ENCODE peak calls at places on chromosomes 11 and 22, in four cellular contexts. One of them, this sample, is unnamed.

GRCh38 chr11:87739766-87740165 is 435.5 kb downstream of the RAB38 start:
- DNase-seq in WERI-Rb-1: no peak
- DNase-seq in endodermal cell: no peak
- DNase-seq in cardiac muscle cell: no peak
- DNase-seq in this sample: no peak

GRCh38 chr11:64206457-64207246 is at the start of gene FERMT3:
- DNase-seq in endodermal cell: no peak
- DNase-seq in cardiac muscle cell: no peak
- DNase-seq in WERI-Rb-1: no peak
- DNase-seq in this sample: no peak

GRCh38 chr22:46124383-46125144 is 25.8 kb upstream of the PPARA start:
- DNase-seq in WERI-Rb-1: no peak
- DNase-seq in cardiac muscle cell: no peak
- DNase-seq in endodermal cell: no peak
- DNase-seq in this sample: no peak

GRCh38 chr11:12110714-12111481 is 508 bp downstream of the MICAL2 start:
- DNase-seq in WERI-Rb-1: no peak
- DNase-seq in endodermal cell: peak; percentile 81
- DNase-seq in cardiac muscle cell: no peak
- DNase-seq in this sample: no peak

GRCh38 chr11:1410366-1411291 is 20.9 kb downstream of the BRSK2 start:
- DNase-seq in cardiac muscle cell: no peak
- DNase-seq in endodermal cell: no peak
- DNase-seq in WERI-Rb-1: no peak
- DNase-seq in this sample: no peak

GRCh38 chr11:123103326-123103980 is 41.5 kb upstream of the HSPA8 start:
- DNase-seq in endodermal cell: peak; percentile 73
- DNase-seq in WERI-Rb-1: peak; percentile 36
- DNase-seq in cardiac muscle cell: peak; percentile 80
- DNase-seq in this sample: no peak

GRCh38 chr11:71323876-71324526 is 71.6 kb upstream of the SHANK2 start:
- DNase-seq in cardiac muscle cell: no peak
- DNase-seq in WERI-Rb-1: no peak
- DNase-seq in endodermal cell: no peak
- DNase-seq in this sample: no peak

GRCh38 chr22:42805998-42806481 is 51.0 kb downstream of the ARFGAP3 start:
- DNase-seq in cardiac muscle cell: no peak
- DNase-seq in endodermal cell: no peak
- DNase-seq in WERI-Rb-1: no peak
- DNase-seq in this sample: no peak

GRCh38 chr11:70087446-70088167 is 9.5 kb downstream of the ANO1 start:
- DNase-seq in endodermal cell: peak; percentile 77
- DNase-seq in cardiac muscle cell: no peak
- DNase-seq in WERI-Rb-1: peak; percentile 48
- DNase-seq in this sample: no peak

GRCh38 chr11:131468565-131468964 is 98.2 kb downstream of the NTM start:
- DNase-seq in WERI-Rb-1: no peak
- DNase-seq in cardiac muscle cell: peak; percentile 18
- DNase-seq in endodermal cell: no peak
- DNase-seq in this sample: no peak

GRCh38 chr11:36037031-36037430 is 93.2 kb downstream of the LDLRAD3 start:
- DNase-seq in endodermal cell: no peak
- DNase-seq in WERI-Rb-1: no peak
- DNase-seq in cardiac muscle cell: peak; percentile 70
- DNase-seq in this sample: no peak

GRCh38 chr11:46055371-46055770 is 65.9 kb downstream of the PHF21A start:
- DNase-seq in cardiac muscle cell: peak; percentile 23
- DNase-seq in endodermal cell: no peak
- DNase-seq in WERI-Rb-1: no peak
- DNase-seq in this sample: no peak

GRCh38 chr11:72704028-72704782 is 30.0 kb upstream of the PDE2A start:
- DNase-seq in endodermal cell: peak; percentile 73
- DNase-seq in cardiac muscle cell: no peak
- DNase-seq in WERI-Rb-1: no peak
- DNase-seq in this sample: no peak

GRCh38 chr11:43825217-43825816 is 55.3 kb upstream of the ALKBH3 start:
- DNase-seq in WERI-Rb-1: peak; percentile 28
- DNase-seq in cardiac muscle cell: peak; percentile 46
- DNase-seq in endodermal cell: peak; percentile 54
- DNase-seq in this sample: no peak

GRCh38 chr22:45600791-45601730 is 70.6 kb upstream of the ATXN10 start:
- DNase-seq in cardiac muscle cell: peak; percentile 51
- DNase-seq in WERI-Rb-1: no peak
- DNase-seq in endodermal cell: no peak
- DNase-seq in this sample: no peak

GRCh38 chr22:22125579-22126468 is 118.8 kb upstream of the VPREB1 start:
- DNase-seq in endodermal cell: no peak
- DNase-seq in cardiac muscle cell: no peak
- DNase-seq in WERI-Rb-1: no peak
- DNase-seq in this sample: no peak

GRCh38 chr11:67604815-67605214 is 1.9 kb upstream of the NDUFV1 start:
- DNase-seq in cardiac muscle cell: no peak
- DNase-seq in WERI-Rb-1: no peak
- DNase-seq in endodermal cell: peak; percentile 35
- DNase-seq in this sample: no peak

GRCh38 chr22:41048791-41049717 is 43.3 kb upstream of the EP300 start:
- DNase-seq in cardiac muscle cell: peak; percentile 92
- DNase-seq in endodermal cell: peak; percentile 86
- DNase-seq in WERI-Rb-1: peak; percentile 95
- DNase-seq in this sample: peak; percentile 21

GRCh38 chr11:68551777-68552176 is 91.2 kb downstream of the PPP6R3 start:
- DNase-seq in WERI-Rb-1: no peak
- DNase-seq in cardiac muscle cell: no peak
- DNase-seq in endodermal cell: no peak
- DNase-seq in this sample: no peak

GRCh38 chr22:19266547-19267086 is 24.9 kb downstream of the CLTCL1 start:
- DNase-seq in cardiac muscle cell: no peak
- DNase-seq in endodermal cell: no peak
- DNase-seq in WERI-Rb-1: no peak
- DNase-seq in this sample: no peak

GRCh38 chr22:19271273-19271855 is 20.2 kb downstream of the CLTCL1 start:
- DNase-seq in endodermal cell: no peak
- DNase-seq in WERI-Rb-1: no peak
- DNase-seq in cardiac muscle cell: no peak
- DNase-seq in this sample: no peak

GRCh38 chr22:19275104-19275503 is 16.4 kb downstream of the CLTCL1 start:
- DNase-seq in endodermal cell: no peak
- DNase-seq in cardiac muscle cell: no peak
- DNase-seq in WERI-Rb-1: no peak
- DNase-seq in this sample: no peak

GRCh38 chr22:19271856-19272535 is 19.5 kb downstream of the CLTCL1 start:
- DNase-seq in WERI-Rb-1: no peak
- DNase-seq in endodermal cell: no peak
- DNase-seq in cardiac muscle cell: no peak
- DNase-seq in this sample: no peak

GRCh38 chr22:19270873-19271272 is 20.6 kb downstream of the CLTCL1 start:
- DNase-seq in endodermal cell: no peak
- DNase-seq in cardiac muscle cell: no peak
- DNase-seq in WERI-Rb-1: no peak
- DNase-seq in this sample: no peak
- TF ChIP-seq CTCF in endodermal cell: peak; percentile 41
- TF ChIP-seq CTCF in cardiac muscle cell: no peak
- TF ChIP-seq CTCF in WERI-Rb-1: peak; percentile 1
- TF ChIP-seq CTCF in this sample: no peak

GRCh38 chr11:57001674-57002401 is 13.1 kb downstream of the OR5AK2 start:
- DNase-seq in WERI-Rb-1: no peak
- DNase-seq in endodermal cell: no peak
- DNase-seq in cardiac muscle cell: peak; percentile 14
- DNase-seq in this sample: no peak
- TF ChIP-seq CTCF in WERI-Rb-1: no peak
- TF ChIP-seq CTCF in endodermal cell: peak; percentile 63
- TF ChIP-seq CTCF in cardiac muscle cell: peak; percentile 41
- TF ChIP-seq CTCF in this sample: peak; percentile 28

DNA sequence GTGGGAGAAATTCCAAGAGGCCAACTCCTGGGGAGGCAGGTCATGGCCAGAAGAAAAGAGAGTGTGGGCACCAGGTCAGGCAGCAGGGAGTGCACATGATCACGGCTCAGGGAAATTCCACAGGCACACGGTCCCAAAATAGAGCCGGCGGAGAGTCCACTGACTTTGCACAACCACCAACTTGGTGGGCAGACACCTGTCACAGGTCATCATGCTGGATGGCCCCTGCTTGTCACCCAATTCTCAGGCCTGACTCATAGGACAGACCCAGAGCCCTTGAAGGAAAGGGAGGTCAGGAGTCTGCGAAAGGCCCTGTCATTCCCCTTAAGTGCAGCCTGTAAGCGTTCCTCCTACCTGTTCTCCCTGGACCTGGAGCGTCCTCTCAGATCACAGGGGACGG is 15.8 kb downstream of the APOL2 start:
- DNase-seq in WERI-Rb-1: no peak
- DNase-seq in endodermal cell: no peak
- DNase-seq in cardiac muscle cell: no peak
- DNase-seq in this sample: no peak
- TF ChIP-seq CTCF in WERI-Rb-1: no peak
- TF ChIP-seq CTCF in endodermal cell: no peak
- TF ChIP-seq CTCF in cardiac muscle cell: no peak
- TF ChIP-seq CTCF in this sample: no peak

GRCh38 chr22:39214383-39215069 is 30.3 kb downstream of the PDGFB start:
- DNase-seq in endodermal cell: peak; percentile 82
- DNase-seq in cardiac muscle cell: peak; percentile 12
- DNase-seq in WERI-Rb-1: no peak
- DNase-seq in this sample: no peak

GRCh38 chr22:39215430-39216142 is 29.2 kb downstream of the PDGFB start:
- DNase-seq in endodermal cell: peak; percentile 83
- DNase-seq in cardiac muscle cell: no peak
- DNase-seq in WERI-Rb-1: peak; percentile 27
- DNase-seq in this sample: no peak

GRCh38 chr22:39215070-39215396 is 29.7 kb downstream of the PDGFB start:
- DNase-seq in WERI-Rb-1: no peak
- DNase-seq in cardiac muscle cell: no peak
- DNase-seq in endodermal cell: no peak
- DNase-seq in this sample: no peak

GRCh38 chr22:39214006-39214382 is 30.8 kb downstream of the PDGFB start:
- DNase-seq in WERI-Rb-1: no peak
- DNase-seq in cardiac muscle cell: no peak
- DNase-seq in endodermal cell: no peak
- DNase-seq in this sample: no peak

DNA sequence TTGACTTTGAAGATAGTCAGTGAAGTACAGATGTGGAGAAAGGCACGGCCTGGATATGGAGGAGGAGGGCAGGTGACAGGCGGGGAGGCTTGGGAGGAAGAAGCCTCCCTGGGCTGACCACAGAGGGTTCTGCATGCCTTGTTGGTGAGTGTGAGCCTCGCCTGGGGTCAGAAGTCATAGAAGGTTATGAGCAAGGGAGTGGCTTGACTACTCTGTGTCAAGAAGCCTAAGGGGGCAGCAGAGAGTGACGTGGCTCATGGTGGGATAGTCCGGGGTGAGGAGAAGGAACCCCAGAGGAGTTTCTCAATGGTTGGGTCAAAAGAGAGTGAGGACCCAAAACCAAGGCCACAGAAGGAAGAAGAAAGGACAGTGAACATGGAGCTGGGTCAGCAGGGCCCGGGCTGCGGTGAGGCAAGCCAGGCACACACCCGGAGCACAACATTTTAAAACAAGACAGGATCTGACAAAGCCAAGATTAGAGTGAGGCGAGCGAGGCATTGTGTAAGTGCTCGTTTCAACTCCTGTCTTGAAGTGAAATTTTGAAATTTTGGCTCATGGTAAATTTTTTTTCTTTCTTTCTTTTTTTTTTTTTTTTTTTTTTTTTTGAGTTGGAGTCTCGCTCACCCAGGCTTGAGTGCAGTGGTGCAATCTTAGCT is 31.9 kb downstream of the PDGFB start:
- DNase-seq in endodermal cell: peak; percentile 82
- DNase-seq in cardiac muscle cell: peak; percentile 93
- DNase-seq in WERI-Rb-1: no peak
- DNase-seq in this sample: no peak
- TF ChIP-seq CTCF in endodermal cell: peak; percentile 64
- TF ChIP-seq CTCF in cardiac muscle cell: peak; percentile 21
- TF ChIP-seq CTCF in WERI-Rb-1: peak; percentile 21
- TF ChIP-seq CTCF in this sample: no peak

DNA sequence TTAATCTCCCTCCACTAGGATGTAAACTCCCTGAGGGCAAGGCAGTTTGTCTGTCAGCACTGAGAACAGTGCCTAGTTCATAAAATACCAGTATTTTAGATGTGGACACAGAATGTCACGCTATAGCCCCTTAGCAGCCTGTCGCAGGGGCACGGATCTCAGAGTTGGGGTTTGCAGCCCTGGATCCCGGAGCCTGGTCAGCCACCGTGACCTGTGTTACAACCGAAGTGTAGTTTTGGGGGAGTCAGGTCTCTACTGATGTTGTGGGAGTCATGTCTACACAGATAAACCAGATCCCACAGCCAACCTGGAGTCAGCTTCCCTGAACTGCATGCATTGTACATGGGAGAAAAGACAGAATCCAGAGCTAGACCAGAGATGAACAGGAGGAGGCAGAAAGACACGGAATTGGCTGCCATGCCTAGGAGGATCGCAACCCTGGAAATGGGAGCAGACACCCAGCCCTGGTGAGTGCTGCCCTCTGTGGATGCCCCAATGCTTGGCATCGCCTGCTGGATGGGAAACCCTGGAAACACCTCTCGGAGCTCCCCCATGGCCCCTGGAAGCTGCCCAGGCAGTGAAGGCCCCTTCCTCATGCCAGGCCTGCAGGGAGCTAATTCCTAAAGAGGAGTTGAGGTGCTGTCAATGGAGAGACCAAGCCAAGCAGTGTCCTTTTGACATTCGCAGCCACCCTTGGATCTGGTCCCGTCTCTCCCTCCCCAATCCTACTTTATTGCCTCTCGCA is 851.3 kb downstream of the TBC1D22A start:
- DNase-seq in endodermal cell: no peak
- DNase-seq in WERI-Rb-1: no peak
- DNase-seq in cardiac muscle cell: no peak
- DNase-seq in this sample: no peak
- TF ChIP-seq CTCF in endodermal cell: no peak
- TF ChIP-seq CTCF in WERI-Rb-1: no peak
- TF ChIP-seq CTCF in cardiac muscle cell: no peak
- TF ChIP-seq CTCF in this sample: no peak